ENCODE peak calls at places on chromosomes 7 and 10, in five cellular contexts. B is endothelial cell of umbilical vein, L is WTC11, U is A549, Z is GM12878. S is an unnamed sample.

GRCh38 chr7:44969049-44969700 is 9.6 kb downstream of the MYO1G start:
- DNase-seq in U (no peak), L (no peak), Z (no peak), B (no peak), S (no peak)

GRCh38 chr7:8143151-8143874 is 118.7 kb downstream of the ICA1 start:
- DNase-seq in Z (no peak), B (no peak), L (no peak), U (no peak), S (no peak)

GRCh38 chr7:155918720-155919399 is 106.6 kb upstream of the SHH start:
- DNase-seq in L (no peak), U (peak), B (peak), Z (no peak), S (peak)

GRCh38 chr7:140653319-140654108 is 12.9 kb upstream of the DENND2A start:
- DNase-seq in U (peak), B (peak), Z (no peak), L (peak), S (peak)

GRCh38 chr10:47349516-47349915 is 1.4 kb downstream of the RBP3 start:
- DNase-seq in Z (no peak), U (no peak), B (no peak), L (no peak), S (no peak)

GRCh38 chr10:57579926-57580325 is 687.8 kb downstream of the IPMK start:
- DNase-seq in Z (no peak), B (no peak), U (peak), L (peak), S (peak)

GRCh38 chr7:106125417-106125816 is 13.3 kb upstream of the SYPL1 start:
- DNase-seq in B (no peak), L (no peak), Z (no peak), U (no peak), S (no peak)

GRCh38 chr10:129846991-129847391 is 117.1 kb downstream of the EBF3 start:
- DNase-seq in L (no peak), Z (no peak), B (no peak), U (no peak), S (no peak)

GRCh38 chr7:117825132-117825531 is 48.1 kb downstream of the CTTNBP2 start:
- DNase-seq in Z (no peak), L (no peak), B (no peak), U (no peak), S (no peak)

GRCh38 chr7:28151965-28152364 is 28.6 kb downstream of the JAZF1 start:
- DNase-seq in Z (peak), U (no peak), B (peak), L (no peak), S (no peak)

GRCh38 chr7:93018666-93019065 is 99.1 kb downstream of the SAMD9 start:
- DNase-seq in B (no peak), U (no peak), Z (no peak), L (no peak), S (no peak)

GRCh38 chr7:77811895-77812685 is 13.5 kb downstream of the PHTF2 start:
- DNase-seq in Z (no peak), L (no peak), B (peak), U (peak), S (peak)

DNA sequence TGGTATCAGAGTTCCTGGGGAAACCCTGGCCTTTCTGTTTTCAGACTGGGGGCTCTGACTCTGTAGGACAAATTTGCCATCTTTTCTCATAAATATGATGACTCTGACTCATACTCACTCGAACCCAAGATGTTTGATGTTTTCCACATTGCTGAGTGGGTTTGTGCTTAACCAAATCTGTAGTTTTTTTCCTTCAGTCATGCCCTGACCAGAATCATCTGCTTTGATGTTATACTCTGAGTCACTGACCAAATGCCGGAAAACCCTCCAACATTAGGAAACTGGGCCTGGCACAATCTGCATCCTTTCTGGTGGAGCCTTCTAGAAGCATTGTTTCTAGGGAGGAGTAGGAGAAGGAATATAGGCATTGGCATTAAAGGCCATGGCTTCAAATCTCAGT is 118.7 kb downstream of the C10orf105 start:
- DNase-seq in Z (no peak), L (no peak), U (no peak), B (peak), S (no peak)
- TF ChIP-seq MAX in Z (no peak), L (no peak), U (no peak), B (no peak), S (no peak)

GRCh38 chr7:151889406-151890354 is 12.8 kb upstream of the PRKAG2 start:
- DNase-seq in Z (no peak), U (no peak), B (no peak), L (no peak), S (no peak)
- TF ChIP-seq MAX in Z (no peak), U (no peak), B (peak), L (no peak), S (no peak)

DNA sequence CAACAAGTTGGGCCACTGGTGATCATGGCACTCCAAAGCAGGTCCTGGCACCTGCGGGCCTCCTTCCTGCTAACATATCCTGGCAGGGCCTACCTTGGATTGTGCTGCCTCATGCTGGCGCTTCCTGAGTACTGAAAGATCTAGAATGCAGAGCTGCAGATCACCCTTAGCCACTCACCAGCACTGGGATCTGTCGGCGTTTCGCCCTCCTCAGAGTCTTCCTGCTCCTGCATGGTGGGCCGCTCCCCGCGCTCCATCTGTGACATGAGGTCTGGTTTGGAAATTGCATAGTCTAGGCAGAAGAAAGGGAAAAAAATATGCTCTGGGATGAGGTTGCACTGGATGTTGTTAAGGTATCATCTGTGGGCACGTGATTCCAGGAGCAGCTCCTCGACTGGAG is 10.0 kb downstream of the ZNF777 start:
- DNase-seq in B (no peak), Z (no peak), L (no peak), U (no peak), S (no peak)
- TF ChIP-seq MAX in B (no peak), Z (no peak), L (no peak), U (no peak), S (no peak)

GRCh38 chr7:111986601-111987000 is 219.6 kb downstream of the DOCK4 start:
- DNase-seq in B (no peak), L (no peak), U (no peak), Z (no peak), S (no peak)

GRCh38 chr7:111982804-111983203 is 223.4 kb downstream of the DOCK4 start:
- DNase-seq in B (no peak), U (no peak), L (no peak), Z (no peak), S (no peak)

GRCh38 chr7:111990597-111990996 is 215.6 kb downstream of the DOCK4 start:
- DNase-seq in B (no peak), Z (no peak), U (no peak), L (no peak), S (no peak)

GRCh38 chr7:111985802-111986201 is 220.4 kb downstream of the DOCK4 start:
- DNase-seq in U (no peak), L (no peak), B (no peak), Z (no peak), S (no peak)

DNA sequence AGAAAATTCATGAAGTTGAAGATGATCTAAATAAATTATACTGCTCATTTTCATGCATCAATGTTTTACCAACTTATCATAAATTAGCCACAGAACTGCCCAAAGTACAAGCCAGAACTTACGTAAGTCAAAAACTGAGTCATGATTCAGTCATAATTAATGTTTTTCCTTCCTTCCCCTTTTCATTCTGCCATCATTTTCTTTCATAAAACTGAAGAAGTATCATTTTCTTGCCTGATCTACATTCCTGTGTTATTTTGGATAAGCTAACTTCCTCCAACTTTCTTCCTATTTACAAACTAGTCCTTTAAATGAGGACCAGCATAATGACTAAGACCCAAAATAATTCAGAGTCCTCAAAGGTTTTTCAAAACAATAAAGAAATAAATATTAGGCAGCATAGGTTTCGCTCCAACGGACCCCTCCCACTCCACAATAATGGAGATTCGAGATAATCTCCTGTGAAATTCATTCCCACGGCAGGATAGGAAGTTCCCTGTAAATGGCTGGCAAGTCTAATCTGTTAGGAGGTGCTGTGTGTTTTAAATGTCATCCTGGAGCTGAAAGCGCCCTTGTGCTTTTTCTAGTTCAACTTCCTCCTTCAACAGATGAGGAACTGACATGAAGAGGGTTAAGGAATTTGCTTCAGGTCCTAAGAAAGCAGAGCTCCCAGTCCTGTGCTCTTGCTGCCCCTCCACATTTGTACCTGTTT is 218.9 kb downstream of the DOCK4 start:
- DNase-seq in L (no peak), B (peak), Z (no peak), U (no peak), S (no peak)
- TF ChIP-seq MAX in L (no peak), B (no peak), Z (no peak), U (no peak), S (no peak)

GRCh38 chr7:37032258-37032601 is 307.9 kb upstream of the AOAH start:
- DNase-seq in B (no peak), U (no peak), Z (no peak), L (no peak), S (no peak)
- TF ChIP-seq MAX in B (no peak), U (no peak), Z (no peak), L (no peak), S (no peak)

GRCh38 chr10:71795248-71795647 is 21.9 kb upstream of the VSIR start:
- DNase-seq in Z (no peak), L (peak), B (peak), U (no peak), S (no peak)
- TF ChIP-seq MAX in Z (no peak), L (no peak), B (no peak), U (no peak), S (no peak)

GRCh38 chr10:4941540-4942330 is 21.5 kb upstream of the AKR1C1 start:
- DNase-seq in U (peak), L (no peak), Z (no peak), B (peak), S (peak)
- TF ChIP-seq MAX in U (peak), L (no peak), Z (no peak), B (no peak), S (peak)

DNA sequence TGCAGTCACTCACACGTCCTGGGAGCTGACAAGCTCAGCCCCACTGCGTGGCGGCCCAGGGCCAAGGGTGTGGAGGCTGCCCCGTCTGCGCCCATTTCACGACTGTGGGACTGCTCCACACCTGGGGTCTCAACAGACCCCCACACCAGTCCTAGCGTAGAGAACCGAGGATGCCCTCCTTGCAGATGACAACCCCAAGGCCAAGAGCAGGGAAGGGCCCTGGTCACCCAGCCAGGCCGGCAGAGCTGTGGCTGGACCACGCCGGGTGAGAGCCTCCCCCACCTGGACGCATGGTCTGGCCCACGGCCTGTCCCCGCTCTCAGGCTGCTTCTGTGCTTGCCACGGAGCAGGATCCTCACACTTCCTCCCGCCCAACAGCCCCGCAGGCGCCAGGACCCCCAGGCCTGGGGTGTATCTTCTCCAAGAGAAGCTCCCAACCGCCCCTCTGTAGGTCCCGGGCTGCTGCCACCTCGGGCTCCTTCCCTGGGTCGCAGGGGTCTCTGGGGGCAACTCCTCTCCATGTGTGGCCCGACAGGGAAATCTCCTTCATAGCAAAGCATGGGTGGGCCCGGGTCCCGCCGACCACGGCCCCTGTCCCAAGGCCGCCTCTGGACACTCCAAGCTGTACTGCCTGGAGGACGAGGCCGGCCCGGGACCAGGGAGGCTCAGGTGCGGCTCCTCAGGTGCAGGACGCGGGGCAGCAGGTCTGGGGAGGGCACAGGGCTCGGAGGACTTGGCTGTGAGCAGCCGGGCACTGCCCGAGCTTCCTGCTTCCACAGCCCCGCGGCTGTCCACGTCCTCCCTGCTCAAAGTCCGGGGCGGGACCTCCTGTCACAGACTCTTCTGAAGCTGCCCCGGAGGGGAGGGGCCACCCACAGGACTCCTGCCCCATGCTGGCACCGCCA is 88.8 kb downstream of the FOXL3 start:
- DNase-seq in L (peak), B (no peak), Z (no peak), U (no peak), S (no peak)
- TF ChIP-seq MAX in L (no peak), B (no peak), Z (no peak), U (no peak), S (no peak)

GRCh38 chr10:48649349-48649944 is 35.2 kb upstream of the WDFY4 start:
- DNase-seq in L (no peak), Z (no peak), U (no peak), B (no peak), S (no peak)
- TF ChIP-seq MAX in L (no peak), Z (no peak), U (no peak), B (no peak), S (no peak)

GRCh38 chr10:124587811-124588211 is 126.2 kb downstream of the LHPP start:
- DNase-seq in B (no peak), Z (no peak), L (no peak), U (no peak), S (no peak)
- TF ChIP-seq MAX in B (no peak), Z (no peak), L (no peak), U (no peak), S (no peak)